ENCODE peak calls at places on chromosomes 3 and 15, in six cellular contexts. S is NCI-H774; I is naive thymus-derived CD8-positive, alpha-beta T cell; A is Right ventricle myocardium superior; T is GM03348; J is OCI-LY7. M is an unnamed sample.

GRCh38 chr3:140580746-140581145 is 97.1 kb upstream of the TRIM42 start:
- DNase-seq in A (no peak), S (no peak), T (no peak), J (no peak), I (no peak), M (no peak)

GRCh38 chr3:72245183-72245811 is 460.3 kb upstream of the PROK2 start:
- DNase-seq in J (peak), T (peak), I (no peak), S (no peak), A (peak), M (no peak)

GRCh38 chr3:44883999-44884431 is 9.6 kb downstream of the TGM4 start:
- DNase-seq in T (peak), I (no peak), S (no peak), A (no peak), J (no peak), M (no peak)

GRCh38 chr3:111797035-111797717 is 61.9 kb upstream of the PHLDB2 start:
- DNase-seq in T (no peak), A (no peak), S (no peak), I (no peak), J (no peak), M (no peak)

GRCh38 chr3:167032267-167032876 is 347.7 kb downstream of the ZBBX start:
- DNase-seq in J (peak), T (peak), I (no peak), S (peak), A (no peak), M (peak)

GRCh38 chr15:39574416-39574815 is 6.5 kb upstream of the THBS1 start:
- DNase-seq in J (no peak), I (no peak), A (no peak), T (peak), S (no peak), M (no peak)

GRCh38 chr3:126125781-126126251 is 41.9 kb upstream of the SLC41A3 start:
- DNase-seq in A (no peak), S (no peak), J (no peak), I (no peak), T (no peak), M (no peak)

GRCh38 chr15:34233614-34234013 is 8.8 kb downstream of the EMC4 start:
- DNase-seq in A (no peak), I (no peak), J (no peak), S (peak), T (no peak), M (no peak)

GRCh38 chr15:31280037-31280830 is 46.4 kb upstream of the KLF13 start:
- DNase-seq in A (no peak), J (no peak), I (no peak), S (peak), T (no peak), M (no peak)

GRCh38 chr3:139309880-139310279 is 33.9 kb upstream of the MRPS22 start:
- DNase-seq in T (peak), S (no peak), J (no peak), A (no peak), I (no peak), M (no peak)

GRCh38 chr3:98893740-98894139 is 7.8 kb downstream of the DCBLD2 start:
- DNase-seq in I (no peak), S (no peak), J (no peak), A (no peak), T (no peak), M (no peak)

GRCh38 chr15:39051931-39052705 is 487.5 kb upstream of the RASGRP1 start:
- DNase-seq in A (no peak), T (no peak), I (no peak), J (no peak), S (no peak), M (no peak)